ENCODE peak calls at places on chromosomes 6 and 20, in nine cellular contexts. One of them, this sample, is unnamed.

GRCh38 chr20:51447097-51447764 is 95.3 kb downstream of the NFATC2 start:
- DNase-seq in activated gamma-delta T cell: no peak
- DNase-seq in NT2/D1: peak; percentile 67
- DNase-seq in fibroblast of pulmonary artery: peak; percentile 96
- DNase-seq in renal cortical epithelial cell: peak; percentile 97
- DNase-seq in AG08395: peak; percentile 94
- DNase-seq in testis: peak; percentile 76
- DNase-seq in CD8-positive, alpha-beta T cell: no peak
- DNase-seq in effector CD4-positive, alpha-beta T cell: no peak
- DNase-seq in this sample: peak; percentile 93

GRCh38 chr6:157185171-157185570 is 138.1 kb downstream of the TMEM242 start:
- DNase-seq in fibroblast of pulmonary artery: no peak
- DNase-seq in NT2/D1: no peak
- DNase-seq in renal cortical epithelial cell: no peak
- DNase-seq in CD8-positive, alpha-beta T cell: no peak
- DNase-seq in AG08395: no peak
- DNase-seq in testis: no peak
- DNase-seq in effector CD4-positive, alpha-beta T cell: no peak
- DNase-seq in activated gamma-delta T cell: no peak
- DNase-seq in this sample: no peak

GRCh38 chr6:108492131-108492766 is 68.5 kb upstream of the FOXO3 start:
- DNase-seq in NT2/D1: peak; percentile 11
- DNase-seq in testis: no peak
- DNase-seq in fibroblast of pulmonary artery: peak; percentile 76
- DNase-seq in AG08395: peak; percentile 55
- DNase-seq in CD8-positive, alpha-beta T cell: no peak
- DNase-seq in effector CD4-positive, alpha-beta T cell: no peak
- DNase-seq in renal cortical epithelial cell: peak; percentile 73
- DNase-seq in activated gamma-delta T cell: no peak
- DNase-seq in this sample: peak; percentile 63

GRCh38 chr20:22601361-22602141 is 17.2 kb upstream of the FOXA2 start:
- DNase-seq in activated gamma-delta T cell: no peak
- DNase-seq in CD8-positive, alpha-beta T cell: no peak
- DNase-seq in AG08395: no peak
- DNase-seq in testis: no peak
- DNase-seq in effector CD4-positive, alpha-beta T cell: no peak
- DNase-seq in fibroblast of pulmonary artery: no peak
- DNase-seq in renal cortical epithelial cell: no peak
- DNase-seq in NT2/D1: no peak
- DNase-seq in this sample: no peak

GRCh38 chr6:49606696-49607390 is 29.8 kb downstream of the RHAG start:
- DNase-seq in testis: peak; percentile 50
- DNase-seq in fibroblast of pulmonary artery: peak; percentile 93
- DNase-seq in NT2/D1: peak; percentile 43
- DNase-seq in CD8-positive, alpha-beta T cell: no peak
- DNase-seq in AG08395: peak; percentile 80
- DNase-seq in renal cortical epithelial cell: peak; percentile 80
- DNase-seq in activated gamma-delta T cell: no peak
- DNase-seq in effector CD4-positive, alpha-beta T cell: no peak
- DNase-seq in this sample: peak; percentile 76

GRCh38 chr6:111642463-111643158 is 36.9 kb upstream of the TRAF3IP2 start:
- DNase-seq in testis: peak; percentile 70
- DNase-seq in NT2/D1: peak; percentile 28
- DNase-seq in renal cortical epithelial cell: peak; percentile 72
- DNase-seq in activated gamma-delta T cell: no peak
- DNase-seq in CD8-positive, alpha-beta T cell: no peak
- DNase-seq in AG08395: peak; percentile 77
- DNase-seq in effector CD4-positive, alpha-beta T cell: no peak
- DNase-seq in fibroblast of pulmonary artery: peak; percentile 84
- DNase-seq in this sample: peak; percentile 78

GRCh38 chr20:57907131-57908083 is 197.6 kb upstream of the PMEPA1 start:
- DNase-seq in activated gamma-delta T cell: no peak
- DNase-seq in NT2/D1: no peak
- DNase-seq in fibroblast of pulmonary artery: no peak
- DNase-seq in testis: no peak
- DNase-seq in AG08395: no peak
- DNase-seq in CD8-positive, alpha-beta T cell: no peak
- DNase-seq in effector CD4-positive, alpha-beta T cell: no peak
- DNase-seq in renal cortical epithelial cell: no peak
- DNase-seq in this sample: no peak

GRCh38 chr6:74645108-74645849 is 560.6 kb downstream of the COL12A1 start:
- DNase-seq in testis: no peak
- DNase-seq in renal cortical epithelial cell: no peak
- DNase-seq in NT2/D1: peak; percentile 9
- DNase-seq in effector CD4-positive, alpha-beta T cell: no peak
- DNase-seq in CD8-positive, alpha-beta T cell: no peak
- DNase-seq in activated gamma-delta T cell: no peak
- DNase-seq in AG08395: no peak
- DNase-seq in fibroblast of pulmonary artery: no peak
- DNase-seq in this sample: no peak

GRCh38 chr6:157059781-157060180 is 263.5 kb downstream of the TMEM242 start:
- DNase-seq in AG08395: peak; percentile 18
- DNase-seq in testis: no peak
- DNase-seq in effector CD4-positive, alpha-beta T cell: no peak
- DNase-seq in activated gamma-delta T cell: no peak
- DNase-seq in NT2/D1: no peak
- DNase-seq in fibroblast of pulmonary artery: peak; percentile 19
- DNase-seq in renal cortical epithelial cell: peak; percentile 75
- DNase-seq in CD8-positive, alpha-beta T cell: no peak
- DNase-seq in this sample: no peak

GRCh38 chr6:73079611-73079955 is 145.7 kb downstream of the KHDC1L start:
- DNase-seq in activated gamma-delta T cell: no peak
- DNase-seq in AG08395: peak; percentile 32
- DNase-seq in effector CD4-positive, alpha-beta T cell: no peak
- DNase-seq in fibroblast of pulmonary artery: peak; percentile 64
- DNase-seq in CD8-positive, alpha-beta T cell: no peak
- DNase-seq in NT2/D1: no peak
- DNase-seq in testis: no peak
- DNase-seq in renal cortical epithelial cell: peak; percentile 26
- DNase-seq in this sample: peak; percentile 87

GRCh38 chr6:27279513-27280063 is 32.1 kb downstream of the PRSS16 start:
- DNase-seq in fibroblast of pulmonary artery: no peak
- DNase-seq in AG08395: no peak
- DNase-seq in renal cortical epithelial cell: no peak
- DNase-seq in NT2/D1: no peak
- DNase-seq in activated gamma-delta T cell: no peak
- DNase-seq in effector CD4-positive, alpha-beta T cell: no peak
- DNase-seq in CD8-positive, alpha-beta T cell: no peak
- DNase-seq in testis: no peak
- DNase-seq in this sample: no peak

GRCh38 chr6:152636675-152637421 is at the start of gene SYNE1:
- DNase-seq in effector CD4-positive, alpha-beta T cell: no peak
- DNase-seq in AG08395: peak; percentile 53
- DNase-seq in CD8-positive, alpha-beta T cell: peak; percentile 49
- DNase-seq in testis: peak; percentile 47
- DNase-seq in fibroblast of pulmonary artery: peak; percentile 30
- DNase-seq in NT2/D1: no peak
- DNase-seq in activated gamma-delta T cell: peak; percentile 26
- DNase-seq in renal cortical epithelial cell: no peak
- DNase-seq in this sample: peak; percentile 46

GRCh38 chr6:33172307-33173227 is 19.7 kb downstream of the COL11A2 start:
- DNase-seq in fibroblast of pulmonary artery: peak; percentile 41
- DNase-seq in AG08395: peak; percentile 76
- DNase-seq in renal cortical epithelial cell: peak; percentile 15
- DNase-seq in testis: no peak
- DNase-seq in activated gamma-delta T cell: no peak
- DNase-seq in CD8-positive, alpha-beta T cell: no peak
- DNase-seq in NT2/D1: peak; percentile 23
- DNase-seq in effector CD4-positive, alpha-beta T cell: no peak
- DNase-seq in this sample: peak; percentile 47

GRCh38 chr6:91477688-91478087 is 890.8 kb upstream of the MAP3K7 start:
- DNase-seq in activated gamma-delta T cell: no peak
- DNase-seq in fibroblast of pulmonary artery: no peak
- DNase-seq in CD8-positive, alpha-beta T cell: no peak
- DNase-seq in testis: no peak
- DNase-seq in NT2/D1: no peak
- DNase-seq in renal cortical epithelial cell: no peak
- DNase-seq in effector CD4-positive, alpha-beta T cell: no peak
- DNase-seq in AG08395: no peak
- DNase-seq in this sample: no peak

GRCh38 chr6:79257381-79258205 is 23.1 kb upstream of the HMGN3 start:
- DNase-seq in effector CD4-positive, alpha-beta T cell: no peak
- DNase-seq in CD8-positive, alpha-beta T cell: no peak
- DNase-seq in NT2/D1: no peak
- DNase-seq in fibroblast of pulmonary artery: peak; percentile 76
- DNase-seq in renal cortical epithelial cell: peak; percentile 69
- DNase-seq in activated gamma-delta T cell: no peak
- DNase-seq in testis: no peak
- DNase-seq in AG08395: no peak
- DNase-seq in this sample: peak; percentile 89

GRCh38 chr6:89023591-89024441 is 56.7 kb upstream of the PNRC1 start:
- DNase-seq in renal cortical epithelial cell: peak; percentile 92
- DNase-seq in fibroblast of pulmonary artery: peak; percentile 67
- DNase-seq in CD8-positive, alpha-beta T cell: no peak
- DNase-seq in effector CD4-positive, alpha-beta T cell: no peak
- DNase-seq in AG08395: no peak
- DNase-seq in activated gamma-delta T cell: no peak
- DNase-seq in testis: peak; percentile 50
- DNase-seq in NT2/D1: no peak
- DNase-seq in this sample: peak; percentile 32

GRCh38 chr6:3421763-3422456 is 34.9 kb downstream of the SLC22A23 start:
- DNase-seq in activated gamma-delta T cell: no peak
- DNase-seq in NT2/D1: no peak
- DNase-seq in effector CD4-positive, alpha-beta T cell: no peak
- DNase-seq in testis: no peak
- DNase-seq in AG08395: peak; percentile 65
- DNase-seq in fibroblast of pulmonary artery: peak; percentile 81
- DNase-seq in renal cortical epithelial cell: peak; percentile 29
- DNase-seq in CD8-positive, alpha-beta T cell: no peak
- DNase-seq in this sample: peak; percentile 78

GRCh38 chr6:129767776-129768490 is 58.0 kb upstream of the ARHGAP18 start:
- DNase-seq in effector CD4-positive, alpha-beta T cell: no peak
- DNase-seq in testis: no peak
- DNase-seq in activated gamma-delta T cell: no peak
- DNase-seq in NT2/D1: no peak
- DNase-seq in CD8-positive, alpha-beta T cell: no peak
- DNase-seq in renal cortical epithelial cell: no peak
- DNase-seq in AG08395: no peak
- DNase-seq in fibroblast of pulmonary artery: no peak
- DNase-seq in this sample: no peak

GRCh38 chr6:28603920-28604319 is 78.2 kb downstream of the GPX5 start:
- DNase-seq in effector CD4-positive, alpha-beta T cell: no peak
- DNase-seq in AG08395: no peak
- DNase-seq in CD8-positive, alpha-beta T cell: no peak
- DNase-seq in testis: no peak
- DNase-seq in renal cortical epithelial cell: no peak
- DNase-seq in activated gamma-delta T cell: no peak
- DNase-seq in fibroblast of pulmonary artery: no peak
- DNase-seq in NT2/D1: no peak
- DNase-seq in this sample: no peak

GRCh38 chr20:50980071-50980681 is 21.6 kb downstream of the MOCS3 start:
- DNase-seq in AG08395: peak; percentile 96
- DNase-seq in renal cortical epithelial cell: peak; percentile 98
- DNase-seq in effector CD4-positive, alpha-beta T cell: no peak
- DNase-seq in fibroblast of pulmonary artery: peak; percentile 98
- DNase-seq in testis: no peak
- DNase-seq in NT2/D1: no peak
- DNase-seq in CD8-positive, alpha-beta T cell: no peak
- DNase-seq in activated gamma-delta T cell: no peak
- DNase-seq in this sample: peak; percentile 99

GRCh38 chr6:90611543-90611864 is 24.6 kb upstream of the MAP3K7 start:
- DNase-seq in testis: no peak
- DNase-seq in activated gamma-delta T cell: no peak
- DNase-seq in fibroblast of pulmonary artery: peak; percentile 32
- DNase-seq in CD8-positive, alpha-beta T cell: no peak
- DNase-seq in effector CD4-positive, alpha-beta T cell: no peak
- DNase-seq in renal cortical epithelial cell: no peak
- DNase-seq in NT2/D1: no peak
- DNase-seq in AG08395: no peak
- DNase-seq in this sample: no peak

GRCh38 chr20:4159765-4160490 is 144.6 kb upstream of the RNF24 start:
- DNase-seq in NT2/D1: no peak
- DNase-seq in fibroblast of pulmonary artery: no peak
- DNase-seq in testis: no peak
- DNase-seq in effector CD4-positive, alpha-beta T cell: no peak
- DNase-seq in activated gamma-delta T cell: no peak
- DNase-seq in CD8-positive, alpha-beta T cell: no peak
- DNase-seq in renal cortical epithelial cell: peak; percentile 64
- DNase-seq in AG08395: no peak
- DNase-seq in this sample: no peak

GRCh38 chr6:48610846-48611245 is 499.8 kb upstream of the PTCHD4 start:
- DNase-seq in CD8-positive, alpha-beta T cell: no peak
- DNase-seq in fibroblast of pulmonary artery: peak; percentile 45
- DNase-seq in NT2/D1: no peak
- DNase-seq in testis: no peak
- DNase-seq in renal cortical epithelial cell: no peak
- DNase-seq in effector CD4-positive, alpha-beta T cell: no peak
- DNase-seq in activated gamma-delta T cell: no peak
- DNase-seq in AG08395: no peak
- DNase-seq in this sample: peak; percentile 68

GRCh38 chr6:41602864-41603608 is 35.2 kb upstream of the MDFI start:
- DNase-seq in AG08395: peak; percentile 86
- DNase-seq in CD8-positive, alpha-beta T cell: peak; percentile 81
- DNase-seq in testis: peak; percentile 84
- DNase-seq in fibroblast of pulmonary artery: peak; percentile 90
- DNase-seq in effector CD4-positive, alpha-beta T cell: peak; percentile 61
- DNase-seq in NT2/D1: peak; percentile 74
- DNase-seq in renal cortical epithelial cell: peak; percentile 71
- DNase-seq in activated gamma-delta T cell: no peak
- DNase-seq in this sample: peak; percentile 84